ENCODE peak calls at places on chromosome 6, in eight cellular contexts. L is Karpas-422, N is kidney, P is IMR-90, C is neural progenitor cell, V is HCT116, J is mesendoderm, A is astrocyte. Q is an unnamed sample.
A peak's percentile ranks its signal among the peaks of the same experiment; 100 is the strongest.

GRCh38 chr6:16985484-16986284 is 116.2 kb upstream of the STMND1 start:
- DNase-seq in A (peak; percentile 81), L (no peak), J (no peak), P (peak; percentile 88), N (no peak), C (no peak), V (no peak), Q (no peak)

GRCh38 chr6:15901141-15902115 is 227.5 kb upstream of the MYLIP start:
- DNase-seq in L (peak; percentile 93), V (no peak), P (no peak), A (no peak), J (no peak), N (no peak), C (no peak), Q (no peak)

GRCh38 chr6:84282566-84282965 is 55.1 kb upstream of the CEP162 start:
- DNase-seq in V (no peak), A (peak; percentile 79), L (no peak), C (no peak), N (no peak), J (peak; percentile 6), P (peak; percentile 1), Q (no peak)

GRCh38 chr6:53578371-53578770 is 33.5 kb upstream of the GCLC start:
- DNase-seq in N (no peak), P (no peak), L (no peak), A (no peak), J (peak; percentile 5), V (no peak), C (no peak), Q (no peak)

GRCh38 chr6:158817298-158818007 is 1.7 kb downstream of the EZR start:
- DNase-seq in J (peak; percentile 92), C (peak; percentile 44), A (peak; percentile 42), N (no peak), L (peak; percentile 68), P (peak; percentile 48), V (no peak), Q (peak; percentile 68)

GRCh38 chr6:54053893-54054391 is 57.3 kb upstream of the MLIP start:
- DNase-seq in J (peak; percentile 92), C (no peak), L (no peak), N (no peak), P (peak; percentile 90), A (peak; percentile 97), V (peak; percentile 48), Q (peak; percentile 68)

GRCh38 chr6:140644017-140644416 is 1269.6 kb upstream of the CITED2 start:
- DNase-seq in L (no peak), V (no peak), C (no peak), N (peak; percentile 29), J (no peak), A (no peak), P (no peak), Q (no peak)

GRCh38 chr6:137573739-137574138 is 79.5 kb upstream of the OLIG3 start:
- DNase-seq in C (no peak), N (no peak), P (no peak), A (no peak), L (no peak), V (no peak), J (peak; percentile 5), Q (no peak)

GRCh38 chr6:92132446-92132845 is 1286.9 kb downstream of the EPHA7 start:
- DNase-seq in J (no peak), L (no peak), N (no peak), V (no peak), P (no peak), A (no peak), C (no peak), Q (no peak)

GRCh38 chr6:148296746-148297145 is 45.9 kb upstream of the SASH1 start:
- DNase-seq in C (no peak), J (no peak), A (no peak), N (no peak), L (no peak), V (no peak), P (no peak), Q (no peak)

GRCh38 chr6:158002951-158003853 is 21.5 kb downstream of the SYNJ2 start:
- DNase-seq in P (peak; percentile 81), J (peak; percentile 75), A (peak; percentile 97), C (peak; percentile 50), L (no peak), N (no peak), V (no peak), Q (peak; percentile 71)

GRCh38 chr6:138555294-138555988 is 56.1 kb upstream of the NHSL1 start:
- DNase-seq in J (peak; percentile 99), A (no peak), C (peak; percentile 44), P (no peak), N (no peak), V (no peak), L (no peak), Q (no peak)

GRCh38 chr6:27748662-27749061 is 163.5 kb downstream of the OR2B2 start:
- DNase-seq in A (no peak), P (no peak), V (no peak), C (no peak), J (no peak), L (no peak), N (no peak), Q (no peak)

GRCh38 chr6:83605517-83605916 is 93.2 kb downstream of the PRSS35 start:
- DNase-seq in J (peak; percentile 23), A (no peak), N (no peak), L (no peak), C (peak; percentile 6), V (no peak), P (no peak), Q (no peak)

GRCh38 chr6:52139985-52140680 is 46.0 kb upstream of the IL17A start:
- DNase-seq in N (no peak), C (no peak), J (no peak), V (no peak), L (no peak), A (no peak), P (no peak), Q (no peak)
- H3K4me1 ChIP-seq in N (peaks cover 9% of the 10 kb centered on the region), C (peaks cover 17% of the 10 kb centered on the region), J (no peaks in the 10 kb centered on the region), V (no peaks in the 10 kb centered on the region), L (no peaks in the 10 kb centered on the region), A (no peaks in the 10 kb centered on the region), P (no peaks in the 10 kb centered on the region), Q (no peaks in the 10 kb centered on the region)

GRCh38 chr6:108650781-108651180 is 90.1 kb downstream of the FOXO3 start:
- DNase-seq in N (no peak), V (no peak), A (peak; percentile 73), C (no peak), P (peak; percentile 62), L (peak; percentile 65), J (no peak), Q (no peak)
- H3K4me3 ChIP-seq in N (no peak overlapping the region), V (no peak overlapping the region), A (no peak overlapping the region), C (no peak overlapping the region), P (no peak overlapping the region), L (no peak overlapping the region), J (no peak overlapping the region), Q (no peak overlapping the region)

GRCh38 chr6:43628392-43629103 is 516 bp downstream of the GTPBP2 start:
- DNase-seq in L (peak; percentile 89), N (peak; percentile 85), J (peak; percentile 78), V (peak; percentile 37), A (peak; percentile 32), C (peak; percentile 76), P (peak; percentile 34), Q (peak; percentile 63)

GRCh38 chr6:43629104-43629504 is at the start of gene GTPBP2:
- DNase-seq in P (peak; percentile 99), A (peak; percentile 96), C (peak; percentile 100), L (peak; percentile 99), N (peak; percentile 100), J (peak; percentile 100), V (peak; percentile 97), Q (peak; percentile 100)

GRCh38 chr6:43625393-43625992 is 3.6 kb downstream of the GTPBP2 start:
- DNase-seq in A (no peak), L (no peak), V (no peak), P (no peak), C (no peak), N (no peak), J (no peak), Q (no peak)

GRCh38 chr6:43624786-43625288 is 4.2 kb downstream of the GTPBP2 start:
- DNase-seq in N (no peak), C (no peak), V (no peak), P (no peak), L (no peak), A (no peak), J (no peak), Q (no peak)

GRCh38 chr6:43627008-43627825 is 1.8 kb downstream of the GTPBP2 start:
- DNase-seq in J (peak; percentile 51), P (peak; percentile 99), C (no peak), A (peak; percentile 92), V (peak; percentile 78), L (no peak), N (peak; percentile 76), Q (peak; percentile 81)
- H3K9ac ChIP-seq in J (peak overlapping the region; percentile 25), P (peak overlapping the region; percentile 96), C (no peak overlapping the region), A (peak overlapping the region; percentile 80), V (peak overlapping the region; percentile 26), L (peak overlapping the region; percentile 52), N (peak overlapping the region; percentile 51), Q (peak overlapping the region; percentile 16)

GRCh38 chr6:116568111-116568510 is 3.2 kb upstream of the RWDD1 start:
- DNase-seq in V (no peak), J (no peak), P (peak; percentile 80), A (no peak), C (no peak), L (no peak), N (no peak), Q (no peak)

GRCh38 chr6:116564296-116564695 is 7.0 kb upstream of the RWDD1 start:
- DNase-seq in L (no peak), C (no peak), P (peak; percentile 43), V (no peak), A (peak; percentile 82), J (no peak), N (no peak), Q (no peak)

GRCh38 chr6:116563830-116564229 is 7.5 kb upstream of the RWDD1 start:
- DNase-seq in N (peak; percentile 58), V (no peak), L (no peak), C (no peak), A (no peak), P (no peak), J (no peak), Q (no peak)

GRCh38 chr6:116562614-116563013 is 8.7 kb upstream of the RWDD1 start:
- DNase-seq in N (no peak), L (no peak), A (no peak), J (peak; percentile 19), C (no peak), V (no peak), P (no peak), Q (no peak)

GRCh38 chr6:116564921-116565872 is 6.1 kb upstream of the RWDD1 start:
- DNase-seq in J (no peak), A (peak; percentile 33), L (no peak), C (no peak), V (no peak), P (no peak), N (peak; percentile 80), Q (no peak)
- H3K4me1 ChIP-seq in J (no peaks in the 10 kb centered on the region), A (peaks cover 10% of the 10 kb centered on the region), L (peaks cover 16% of the 10 kb centered on the region), C (peaks cover 2% of the 10 kb centered on the region), V (peaks cover 15% of the 10 kb centered on the region), P (peaks cover 8% of the 10 kb centered on the region), N (peaks cover 8% of the 10 kb centered on the region), Q (peaks cover 2% of the 10 kb centered on the region)